ENCODE peak calls at places on chromosome 13, in four cellular contexts. I, K, A and X are unnamed samples.

GRCh38 chr13:101714195-101714594 is 261.7 kb downstream of the ITGBL1 start:
- DNase-seq in I (no peak), K (no peak), A (no peak), X (no peak)

GRCh38 chr13:61608138-61608537 is 192.5 kb upstream of the PCDH20 start:
- DNase-seq in I (no peak), K (no peak), A (no peak), X (no peak)

GRCh38 chr13:110886475-110887241 is 28.2 kb downstream of the ANKRD10 start:
- DNase-seq in I (no peak), K (no peak), A (no peak), X (no peak)

GRCh38 chr13:36879218-36879938 is 40.7 kb downstream of the SMAD9 start:
- DNase-seq in I (no peak), K (no peak), A (no peak), X (no peak)

GRCh38 chr13:95457294-95457693 is 95.2 kb upstream of the CLDN10 start:
- DNase-seq in I (no peak), K (no peak), A (no peak), X (no peak)

GRCh38 chr13:21478881-21479808 is 20.0 kb upstream of the ZDHHC20 start:
- DNase-seq in I (peak; percentile 46), K (peak; percentile 51), A (peak; percentile 69), X (peak; percentile 27)

GRCh38 chr13:111410232-111411021 is 90.0 kb downstream of the TEX29 start:
- DNase-seq in I (no peak), K (no peak), A (no peak), X (no peak)

GRCh38 chr13:76836311-76836710 is 49.9 kb downstream of the KCTD12 start:
- DNase-seq in I (no peak), K (no peak), A (no peak), X (no peak)

GRCh38 chr13:108283110-108283509 is 13.6 kb downstream of the TNFSF13B start:
- DNase-seq in I (no peak), K (no peak), A (peak; percentile 27), X (no peak)

GRCh38 chr13:49021953-49022352 is 46.2 kb downstream of the FNDC3A start:
- DNase-seq in I (no peak), K (no peak), A (no peak), X (no peak)

GRCh38 chr13:93724187-93724586 is 497.6 kb downstream of the GPC6 start:
- DNase-seq in I (no peak), K (no peak), A (no peak), X (no peak)

GRCh38 chr13:97719759-97720158 is 233.7 kb upstream of the IPO5 start:
- DNase-seq in I (no peak), K (no peak), A (peak; percentile 51), X (no peak)

GRCh38 chr13:77042566-77043177 is 15.7 kb upstream of the FBXL3 start:
- DNase-seq in I (no peak), K (no peak), A (no peak), X (no peak)

GRCh38 chr13:98300956-98301641 is 124.0 kb upstream of the RNF113B start:
- DNase-seq in I (no peak), K (peak; percentile 22), A (peak; percentile 33), X (no peak)

GRCh38 chr13:26074706-26075105 is 22.9 kb upstream of the SHISA2 start:
- DNase-seq in I (no peak), K (peak; percentile 24), A (no peak), X (no peak)

GRCh38 chr13:113110852-113111315 is 5.3 kb downstream of the F7 start:
- DNase-seq in I (no peak), K (no peak), A (no peak), X (no peak)
- TF ChIP-seq CTCF in I (no peak), K (no peak), A (no peak), X (no peak)

DNA sequence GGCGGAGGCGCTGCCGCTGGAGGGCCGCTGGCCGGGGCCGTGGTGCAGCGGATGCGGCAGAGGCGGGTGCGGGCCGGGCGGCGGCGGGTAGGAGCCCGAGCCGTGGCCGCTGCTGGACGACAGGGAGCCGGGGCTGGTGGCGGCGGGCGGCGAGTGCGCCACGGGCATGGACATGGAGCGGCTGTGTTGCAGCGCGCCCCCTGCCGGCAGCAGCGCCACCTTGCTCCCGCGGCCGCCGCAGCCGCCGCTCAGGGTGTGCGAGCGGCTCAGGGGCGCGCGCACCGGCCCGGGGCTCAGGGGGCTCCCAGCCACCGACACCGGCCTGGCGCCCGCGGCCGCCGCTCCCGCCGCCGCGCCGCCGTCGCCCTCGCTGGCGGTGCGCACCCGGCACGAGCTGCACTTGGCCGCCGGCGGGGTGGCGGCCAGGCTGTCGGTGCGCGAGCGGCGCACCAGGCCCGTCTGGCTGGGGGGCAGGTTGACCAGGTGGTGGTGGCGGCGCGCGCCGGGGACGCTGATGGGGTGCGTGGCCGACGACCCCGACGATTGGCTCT is 1.7 kb downstream of the IRS2 start:
- DNase-seq in I (peak; percentile 90), K (peak; percentile 71), A (no peak), X (peak; percentile 85)
- TF ChIP-seq CTCF in I (peak; percentile 89), K (no peak), A (peak; percentile 39), X (peak; percentile 24)

GRCh38 chr13:33277946-33278345 is 7.6 kb downstream of the STARD13 start:
- DNase-seq in I (no peak), K (no peak), A (no peak), X (no peak)

GRCh38 chr13:33278923-33279322 is 6.6 kb downstream of the STARD13 start:
- DNase-seq in I (no peak), K (no peak), A (no peak), X (no peak)

GRCh38 chr13:33280550-33280905 is 5.0 kb downstream of the STARD13 start:
- DNase-seq in I (no peak), K (no peak), A (peak; percentile 55), X (no peak)

GRCh38 chr13:33279898-33280549 is 5.5 kb downstream of the STARD13 start:
- DNase-seq in I (no peak), K (peak; percentile 29), A (peak; percentile 97), X (no peak)

DNA sequence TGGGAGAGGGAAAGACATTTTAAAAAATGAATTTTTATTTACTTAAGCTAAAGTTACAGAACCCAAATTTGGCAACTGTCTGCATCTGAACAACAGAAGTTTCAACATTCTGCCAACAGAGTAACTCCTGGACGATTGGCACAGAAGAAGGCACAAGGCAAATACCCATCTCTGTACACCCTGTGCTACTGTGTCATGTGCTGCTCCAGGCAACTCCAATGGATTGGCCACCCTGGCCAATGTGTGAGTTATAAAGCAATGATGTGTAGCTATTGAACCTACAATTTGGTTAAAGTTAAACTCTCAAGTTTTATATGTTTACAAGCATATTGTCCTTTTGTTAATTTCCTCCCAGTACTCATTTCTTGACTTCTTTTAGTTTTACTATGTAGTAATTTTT is 6.1 kb downstream of the STARD13 start:
- DNase-seq in I (no peak), K (no peak), A (no peak), X (no peak)
- TF ChIP-seq CTCF in I (no peak), K (no peak), A (no peak), X (no peak)

GRCh38 chr13:40251343-40252032 is 415.0 kb downstream of the FOXO1 start:
- DNase-seq in I (no peak), K (no peak), A (peak; percentile 78), X (no peak)
- TF ChIP-seq CTCF in I (no peak), K (no peak), A (no peak), X (no peak)

GRCh38 chr13:106034201-106034600 is 501.3 kb downstream of the EFNB2 start:
- DNase-seq in I (no peak), K (no peak), A (no peak), X (no peak)

GRCh38 chr13:106029901-106030300 is 505.6 kb downstream of the EFNB2 start:
- DNase-seq in I (no peak), K (no peak), A (no peak), X (no peak)

GRCh38 chr13:106028916-106029315 is 506.5 kb downstream of the EFNB2 start:
- DNase-seq in I (no peak), K (no peak), A (peak; percentile 8), X (no peak)

GRCh38 chr13:106036870-106037269 is 498.6 kb downstream of the EFNB2 start:
- DNase-seq in I (peak; percentile 91), K (peak; percentile 12), A (no peak), X (no peak)

DNA sequence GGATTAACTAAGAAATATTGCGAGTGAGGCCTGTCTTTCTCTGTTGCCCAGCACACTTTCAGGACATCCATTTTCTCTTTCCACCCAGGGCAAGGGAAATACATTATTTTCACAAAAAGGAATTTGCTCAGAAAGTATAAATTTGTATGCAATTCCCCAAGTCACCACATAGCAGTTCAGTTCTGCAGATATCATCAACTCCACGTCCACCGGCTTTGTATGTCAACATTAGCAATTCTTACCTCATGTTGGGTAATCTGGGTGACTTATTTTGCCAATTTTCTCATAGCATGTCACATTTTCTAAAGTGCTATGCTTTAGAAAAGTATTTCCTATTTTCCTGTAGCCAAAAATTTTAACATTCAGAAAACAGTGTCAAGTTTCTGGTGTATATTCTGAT is 501.8 kb downstream of the EFNB2 start:
- DNase-seq in I (no peak), K (no peak), A (peak; percentile 54), X (no peak)
- TF ChIP-seq CTCF in I (peak; percentile 20), K (no peak), A (peak; percentile 27), X (no peak)

DNA sequence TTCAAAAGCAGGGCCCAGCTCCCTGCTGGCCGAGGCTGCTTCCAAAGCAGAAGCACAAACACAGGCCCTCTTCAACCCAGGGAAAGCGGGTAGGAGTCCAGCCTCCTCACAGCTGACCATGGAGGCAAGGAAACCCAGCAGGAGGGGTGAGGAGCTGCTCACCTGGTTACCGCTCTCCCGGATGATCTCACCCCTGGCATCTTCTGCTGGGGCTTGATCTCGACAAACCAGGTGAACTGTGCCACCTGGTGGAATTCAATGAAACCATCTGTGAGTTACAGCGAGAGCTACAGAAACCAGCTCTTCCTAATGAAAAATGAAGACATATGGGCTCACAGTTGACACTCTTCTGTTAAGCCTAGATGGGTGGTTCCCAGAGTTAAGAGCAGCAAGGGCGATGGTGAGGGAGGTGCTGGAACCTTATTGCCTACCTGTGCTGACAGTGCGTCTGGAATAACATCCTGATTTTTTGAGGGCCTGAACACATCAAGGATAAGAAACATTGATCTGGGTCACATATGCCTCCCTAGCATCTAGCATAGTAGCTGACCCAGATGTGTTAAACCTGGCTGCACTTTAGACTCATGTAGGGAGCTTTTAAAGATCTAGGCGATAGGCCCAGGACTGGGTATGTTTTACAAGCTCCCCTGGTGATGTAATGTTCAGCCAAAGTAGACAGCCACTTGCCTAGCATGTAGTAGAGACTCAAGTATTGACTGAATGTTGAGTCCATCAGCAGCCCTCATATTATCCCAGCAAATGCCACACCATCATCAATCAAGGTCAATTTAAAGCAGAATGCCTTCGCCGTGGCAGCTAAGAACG is 6.1 kb downstream of the DHRS12 start:
- DNase-seq in I (peak; percentile 68), K (peak; percentile 58), A (peak; percentile 81), X (no peak)
- TF ChIP-seq CTCF in I (peak; percentile 53), K (peak; percentile 64), A (peak; percentile 74), X (no peak)

DNA sequence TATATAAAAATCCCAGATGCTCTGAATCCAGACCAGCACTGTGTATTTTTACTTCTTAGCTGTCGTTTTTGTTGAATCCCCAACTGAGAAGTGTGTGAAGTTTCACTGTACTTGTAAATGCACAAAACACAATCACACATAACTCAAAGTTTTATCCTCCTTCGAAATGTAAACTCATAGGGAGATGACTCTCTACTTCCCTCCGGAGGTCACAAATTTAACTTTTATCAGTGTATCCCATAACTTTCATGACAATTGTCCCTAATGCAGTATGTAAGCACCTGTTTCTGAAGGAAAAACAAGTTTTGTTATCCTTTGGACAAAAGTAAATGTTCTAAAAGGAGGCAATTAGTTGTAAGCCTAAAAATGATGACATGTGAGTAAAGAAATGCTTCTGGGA is 665.0 kb upstream of the SLITRK6 start:
- DNase-seq in I (no peak), K (no peak), A (peak; percentile 4), X (no peak)
- TF ChIP-seq CTCF in I (peak; percentile 48), K (no peak), A (no peak), X (no peak)

GRCh38 chr13:45807520-45808099 is 43.9 kb downstream of the SIAH3 start:
- DNase-seq in I (peak; percentile 58), K (peak; percentile 50), A (peak; percentile 78), X (no peak)
- TF ChIP-seq CTCF in I (peak; percentile 78), K (peak; percentile 45), A (peak; percentile 66), X (no peak)